ENCODE peak calls at places on chromosomes 12 and 14, in five cellular contexts. Q is uterus, A is HCT116, U is heart left ventricle, W is vagina. B is an unnamed sample. For H3K4me1, the result is how much of the 10 kb centered on the place peaks cover.

GRCh38 chr14:29243355-29243754 is 476.8 kb downstream of the FOXG1 start:
- DNase-seq in U (no peak), Q (no peak), A (no peak), W (no peak), B (no peak)

GRCh38 chr12:88518863-88519403 is 61.3 kb downstream of the KITLG start:
- DNase-seq in U (no peak), W (no peak), Q (no peak), A (no peak), B (no peak)

GRCh38 chr12:102911320-102911719 is 5.7 kb downstream of the PAH start:
- DNase-seq in W (no peak), A (no peak), U (no peak), Q (no peak), B (no peak)

GRCh38 chr12:70698345-70698744 is 61.1 kb upstream of the PTPRB start:
- DNase-seq in U (no peak), Q (no peak), A (no peak), W (no peak), B (no peak)

GRCh38 chr14:104094709-104095425 is 9.4 kb downstream of the ASPG start:
- DNase-seq in W (no peak), Q (no peak), A (no peak), U (peak), B (no peak)

GRCh38 chr14:104290756-104291122 is 152.4 kb downstream of the KIF26A start:
- DNase-seq in A (no peak), W (no peak), Q (no peak), U (no peak), B (no peak)

GRCh38 chr14:50714452-50715073 is 46.5 kb upstream of the SAV1 start:
- DNase-seq in Q (no peak), U (no peak), A (peak), W (no peak), B (no peak)

GRCh38 chr12:116027551-116027821 is 250.0 kb downstream of the MED13L start:
- DNase-seq in U (no peak), W (no peak), Q (no peak), A (no peak), B (no peak)

GRCh38 chr12:64900540-64900939 is 76.1 kb downstream of the TBC1D30 start:
- DNase-seq in Q (no peak), W (no peak), U (no peak), A (no peak), B (no peak)

GRCh38 chr12:31797230-31797872 is 68.5 kb upstream of the AMN1 start:
- DNase-seq in A (no peak), Q (no peak), U (no peak), W (no peak), B (no peak)

GRCh38 chr12:130715150-130715995 is 726 bp downstream of the RIMBP2 start:
- DNase-seq in Q (peak), W (no peak), A (no peak), U (no peak), B (no peak)

GRCh38 chr14:25049559-25050493 is at the start of gene STXBP6:
- DNase-seq in Q (peak), A (no peak), U (peak), W (no peak), B (no peak)

GRCh38 chr12:56315626-56316473 is at the start of gene CNPY2:
- DNase-seq in Q (peak), W (no peak), U (peak), A (peak), B (peak)

GRCh38 chr12:131004166-131004565 is 50.5 kb downstream of the ADGRD1 start:
- DNase-seq in Q (no peak), U (no peak), A (no peak), W (no peak), B (no peak)

GRCh38 chr14:69491226-69491625 is 6.7 kb downstream of the PLEKHD1 start:
- DNase-seq in Q (no peak), U (no peak), W (no peak), A (no peak), B (no peak)

GRCh38 chr14:23294734-23295561 is 7.7 kb downstream of the PPP1R3E start:
- DNase-seq in A (no peak), W (no peak), U (no peak), Q (no peak), B (no peak)
- TF ChIP-seq POLR2A in A (no peak), W (no peak), U (no peak), Q (no peak), B (no peak)

DNA sequence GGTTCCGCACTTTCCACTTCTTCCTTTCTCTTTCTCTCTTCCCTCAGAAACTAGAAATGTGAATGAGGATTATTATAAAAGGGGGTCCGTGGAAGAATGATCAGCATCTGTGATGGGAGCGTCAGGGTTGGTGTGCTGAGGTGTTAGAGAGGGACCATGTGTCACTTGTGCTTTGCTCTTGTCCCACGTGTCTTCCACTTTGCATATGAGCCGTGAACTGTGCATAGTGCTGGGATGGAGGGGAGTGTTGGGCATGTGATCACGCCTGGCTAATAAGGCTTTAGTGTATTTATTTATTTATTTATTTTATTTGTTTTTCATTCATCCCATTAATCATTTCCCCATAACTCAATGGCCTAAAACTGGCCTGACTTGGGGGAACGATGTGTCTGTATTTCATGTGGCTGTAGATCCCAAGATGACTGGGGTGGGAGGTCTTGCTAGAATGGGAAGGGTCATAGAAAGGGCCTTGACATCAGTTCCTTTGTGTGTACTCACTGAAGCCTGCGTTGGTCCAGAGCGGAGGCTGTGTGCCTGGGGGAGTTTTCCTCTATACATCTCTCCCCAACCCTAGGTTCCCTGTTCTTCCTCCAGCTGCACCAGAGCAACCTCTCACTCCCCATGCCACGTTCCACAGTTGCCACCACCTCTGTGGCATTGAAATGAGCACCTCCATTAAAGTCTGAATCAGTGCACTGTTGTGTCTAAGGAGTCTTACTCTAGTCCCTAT is 4.6 kb upstream of the ATN1 start:
- DNase-seq in W (no peak), Q (no peak), U (peak), A (no peak), B (no peak)
- H3K27ac ChIP-seq in W (no peak), Q (peak), U (no peak), A (peak), B (no peak)

GRCh38 chr12:790253-790563 is 37.8 kb downstream of the WNK1 start:
- DNase-seq in W (no peak), U (no peak), Q (no peak), A (no peak), B (no peak)

GRCh38 chr12:790608-791007 is 38.2 kb downstream of the WNK1 start:
- DNase-seq in A (no peak), W (no peak), Q (no peak), U (no peak), B (no peak)

GRCh38 chr12:795305-795704 is 42.9 kb downstream of the WNK1 start:
- DNase-seq in U (no peak), Q (no peak), A (no peak), W (no peak), B (no peak)

GRCh38 chr12:788288-788687 is 35.9 kb downstream of the WNK1 start:
- DNase-seq in U (no peak), A (no peak), W (no peak), Q (no peak), B (no peak)

GRCh38 chr12:793037-793436 is 40.7 kb downstream of the WNK1 start:
- DNase-seq in Q (no peak), U (no peak), A (no peak), W (no peak), B (no peak)
- H3K4me1 ChIP-seq in Q (under half), U (under half), A (under half), W (half or more), B (half or more)

DNA sequence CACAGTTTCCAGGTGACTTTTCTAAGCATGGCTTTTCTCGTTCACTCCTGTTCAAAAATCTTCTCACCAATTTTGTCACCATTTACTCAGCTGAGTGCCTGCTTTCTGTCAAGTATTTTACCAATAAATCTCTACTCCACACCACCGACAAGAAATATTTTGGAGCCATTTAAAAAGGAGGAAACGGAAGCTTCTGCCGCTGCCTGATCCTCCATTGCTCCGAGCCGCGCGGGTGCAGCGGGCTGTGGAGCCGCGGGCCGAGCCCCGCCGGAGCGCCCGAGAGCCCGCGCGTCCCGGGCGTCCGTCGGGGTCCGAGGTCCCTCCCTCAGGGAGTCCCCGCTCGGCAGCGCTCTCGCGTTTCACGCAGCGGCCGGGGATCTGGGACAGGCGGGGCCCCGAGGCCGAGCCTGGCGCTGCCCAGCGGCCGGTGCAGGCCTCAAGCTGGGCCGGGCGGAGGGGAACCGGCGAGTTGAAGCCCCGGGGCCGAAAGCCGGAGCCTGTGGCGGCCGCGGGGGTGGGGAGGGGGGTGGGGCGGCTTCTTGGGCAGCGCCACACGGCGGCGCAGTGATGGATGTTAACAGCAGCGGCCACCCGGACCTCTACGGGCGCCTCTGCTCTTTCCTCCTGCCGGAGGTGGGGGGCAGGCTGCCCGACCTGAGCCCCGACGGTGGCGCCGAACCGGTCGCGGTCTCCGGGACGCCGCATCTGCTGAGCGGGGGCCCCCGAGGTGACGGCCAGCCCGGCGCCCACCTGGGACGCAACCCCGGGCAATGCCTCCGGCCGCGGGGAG is 1.1 kb upstream of the HEBP1 start:
- DNase-seq in Q (peak), A (peak), W (no peak), U (peak), B (peak)
- TF ChIP-seq POLR2A in Q (no peak), A (no peak), W (no peak), U (no peak), B (no peak)